ENCODE peak calls at places on chromosome 9, in eight cellular contexts. S, W, M, X, H, U, L and R are unnamed samples.

GRCh38 chr9:115170674-115171073 is 52.7 kb upstream of the TNC start:
- DNase-seq in S (peak; percentile 52), W (no peak), M (no peak), X (no peak), H (no peak), U (no peak), L (no peak), R (no peak)

GRCh38 chr9:90631964-90632363 is 10.7 kb downstream of the DIRAS2 start:
- DNase-seq in S (no peak), W (no peak), M (no peak), X (no peak), H (no peak), U (no peak), L (no peak), R (no peak)

GRCh38 chr9:23341346-23341745 is 484.7 kb downstream of the ELAVL2 start:
- DNase-seq in S (no peak), W (no peak), M (no peak), X (no peak), H (no peak), U (no peak), L (no peak), R (no peak)

GRCh38 chr9:81393985-81394811 is 295.1 kb downstream of the TLE1 start:
- DNase-seq in S (peak; percentile 61), W (peak; percentile 46), M (no peak), X (no peak), H (no peak), U (no peak), L (no peak), R (no peak)

GRCh38 chr9:113577525-113578261 is 114.2 kb downstream of the RGS3 start:
- DNase-seq in S (peak; percentile 81), W (no peak), M (no peak), X (no peak), H (no peak), U (no peak), L (no peak), R (no peak)

GRCh38 chr9:136024696-136025316 is 63.6 kb upstream of the UBAC1 start:
- DNase-seq in S (no peak), W (no peak), M (no peak), X (no peak), H (no peak), U (peak; percentile 11), L (peak; percentile 7), R (peak; percentile 81)

GRCh38 chr9:70127540-70128416 is 84.1 kb downstream of the MAMDC2 start:
- DNase-seq in S (no peak), W (no peak), M (no peak), X (no peak), H (no peak), U (no peak), L (no peak), R (no peak)

GRCh38 chr9:90808890-90809685 is 7.5 kb downstream of the SYK start:
- DNase-seq in S (no peak), W (no peak), M (no peak), X (no peak), H (no peak), U (no peak), L (no peak), R (peak; percentile 38)

GRCh38 chr9:83536332-83536731 is 1.9 kb downstream of the FRMD3 start:
- DNase-seq in S (no peak), W (no peak), M (no peak), X (no peak), H (no peak), U (no peak), L (no peak), R (no peak)

GRCh38 chr9:129944501-129945116 is 98.4 kb downstream of the FNBP1 start:
- DNase-seq in S (no peak), W (no peak), M (no peak), X (no peak), H (no peak), U (no peak), L (no peak), R (no peak)

GRCh38 chr9:137449931-137450537 is 8.9 kb upstream of the ENTPD8 start:
- DNase-seq in S (no peak), W (no peak), M (no peak), X (no peak), H (no peak), U (no peak), L (no peak), R (no peak)

GRCh38 chr9:8020161-8020560 is 220.6 kb upstream of the DMAC1 start:
- DNase-seq in S (no peak), W (no peak), M (no peak), X (no peak), H (no peak), U (no peak), L (no peak), R (no peak)

GRCh38 chr9:86355814-86356213 is 1.6 kb upstream of the TUT7 start:
- DNase-seq in S (no peak), W (peak; percentile 58), M (no peak), X (no peak), H (no peak), U (no peak), L (no peak), R (peak; percentile 54)

GRCh38 chr9:117286245-117286644 is 128.6 kb downstream of the ASTN2 start:
- DNase-seq in S (no peak), W (no peak), M (peak; percentile 52), X (no peak), H (no peak), U (peak; percentile 16), L (peak; percentile 52), R (no peak)

GRCh38 chr9:5543875-5544702 is 33.8 kb downstream of the PDCD1LG2 start:
- DNase-seq in S (no peak), W (no peak), M (no peak), X (no peak), H (no peak), U (no peak), L (no peak), R (no peak)

GRCh38 chr9:13606576-13606975 is 327.1 kb upstream of the MPDZ start:
- DNase-seq in S (no peak), W (no peak), M (no peak), X (no peak), H (no peak), U (no peak), L (no peak), R (no peak)

GRCh38 chr9:6307551-6308096 is 20.6 kb upstream of the TPD52L3 start:
- DNase-seq in S (no peak), W (no peak), M (no peak), X (no peak), H (no peak), U (no peak), L (no peak), R (no peak)

DNA sequence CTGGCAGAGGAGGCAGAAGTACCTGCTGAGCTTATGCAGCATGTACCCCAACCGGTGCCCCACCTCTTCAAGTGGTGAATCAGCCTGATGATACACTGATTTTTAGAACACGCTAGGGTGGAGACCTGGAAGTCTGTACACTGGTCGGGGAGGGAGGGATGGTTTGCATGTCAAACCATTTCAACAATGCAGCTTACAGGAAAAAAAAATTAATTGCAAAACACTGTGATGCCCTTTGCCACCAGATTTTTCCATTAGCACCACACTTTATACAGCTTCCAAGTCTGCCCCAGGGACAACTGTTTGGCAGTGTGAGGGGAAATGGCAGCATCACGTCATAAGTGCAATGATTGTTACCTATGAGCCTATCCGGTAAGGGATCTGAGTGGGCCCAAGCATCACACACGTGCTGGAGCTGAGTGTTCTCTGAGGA is 155.1 kb upstream of the DMRT1 start:
- DNase-seq in S (no peak), W (peak; percentile 56), M (no peak), X (no peak), H (no peak), U (no peak), L (no peak), R (peak; percentile 83)
- TF ChIP-seq POLR2A in S (no peak), W (peak; percentile 30), M (no peak), X (peak; percentile 28), H (no peak), U (peak; percentile 17), L (no peak), R (no peak)

DNA sequence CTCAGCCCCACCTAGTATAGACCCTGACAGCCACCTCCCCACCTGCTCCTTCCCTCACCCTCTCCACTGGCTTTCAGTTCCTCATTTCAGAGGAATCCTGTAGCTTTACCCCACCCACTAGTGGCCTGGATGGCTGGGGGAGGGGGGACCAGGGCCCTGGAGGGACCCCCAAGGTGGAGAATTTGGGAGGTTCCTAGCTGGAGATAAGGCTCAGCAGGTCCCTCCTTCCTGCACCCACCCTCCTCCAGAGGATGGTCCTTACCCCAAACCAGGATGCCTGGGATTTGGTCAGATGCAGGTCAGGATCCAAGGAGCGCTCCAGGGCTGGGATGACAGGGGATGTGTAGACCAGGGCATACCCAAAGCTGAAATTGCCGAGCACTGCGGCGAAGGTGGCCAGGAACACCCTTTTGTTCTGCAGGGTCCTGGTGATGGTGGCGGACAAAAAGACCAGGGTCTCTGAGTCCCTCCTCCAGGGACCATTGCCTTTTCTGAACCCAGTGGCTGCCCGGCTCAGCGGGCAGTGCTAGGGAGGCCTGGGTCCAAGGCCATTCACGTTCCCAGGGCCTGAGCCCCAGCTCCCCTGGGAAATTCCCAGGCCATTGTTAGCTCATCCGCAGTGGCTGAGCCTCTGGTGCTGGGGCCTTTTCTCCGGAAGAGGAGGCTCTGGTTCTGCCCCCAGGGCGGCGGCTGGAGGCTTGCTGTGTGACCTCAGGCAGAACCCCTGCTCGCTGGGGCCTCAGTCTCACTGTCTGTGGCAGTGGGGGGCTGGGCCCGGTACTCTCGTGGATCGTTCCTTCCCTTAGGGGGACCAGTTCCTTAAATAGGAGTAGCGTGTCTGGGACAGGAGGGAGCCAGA is 678 bp downstream of the SLC2A6 start:
- DNase-seq in S (peak; percentile 17), W (no peak), M (no peak), X (no peak), H (peak; percentile 61), U (no peak), L (no peak), R (no peak)
- TF ChIP-seq POLR2A in S (no peak), W (no peak), M (no peak), X (no peak), H (peak; percentile 11), U (no peak), L (no peak), R (no peak)

GRCh38 chr9:92179286-92180002 is 64.2 kb upstream of the SPTLC1 start:
- DNase-seq in S (no peak), W (no peak), M (no peak), X (no peak), H (no peak), U (no peak), L (no peak), R (no peak)

GRCh38 chr9:92181296-92181695 is 66.1 kb upstream of the SPTLC1 start:
- DNase-seq in S (no peak), W (no peak), M (no peak), X (no peak), H (no peak), U (no peak), L (no peak), R (no peak)

GRCh38 chr9:92183449-92183848 is 68.2 kb upstream of the SPTLC1 start:
- DNase-seq in S (no peak), W (no peak), M (no peak), X (no peak), H (no peak), U (no peak), L (no peak), R (no peak)

GRCh38 chr9:92177591-92177990 is 62.4 kb upstream of the SPTLC1 start:
- DNase-seq in S (no peak), W (no peak), M (no peak), X (no peak), H (no peak), U (no peak), L (no peak), R (no peak)

GRCh38 chr9:92180669-92181181 is 65.5 kb upstream of the SPTLC1 start:
- DNase-seq in S (peak; percentile 91), W (no peak), M (no peak), X (no peak), H (no peak), U (no peak), L (no peak), R (no peak)
- TF ChIP-seq POLR2A in S (no peak), W (no peak), M (no peak), X (no peak), H (no peak), U (no peak), L (no peak), R (no peak)

GRCh38 chr9:131522257-131523085 is 8.6 kb downstream of the UCK1 start:
- DNase-seq in S (no peak), W (no peak), M (no peak), X (no peak), H (no peak), U (no peak), L (no peak), R (no peak)
- TF ChIP-seq POLR2A in S (no peak), W (no peak), M (no peak), X (no peak), H (peak; percentile 24), U (no peak), L (no peak), R (no peak)